ENCODE peak calls at places on chromosomes 16 and 17, in seven cellular contexts. One of them, this sample, is unnamed.
A peak's percentile ranks its signal among the peaks of the same experiment; 100 is the strongest.

GRCh38 chr17:65674246-65675045 is 113.0 kb upstream of the AXIN2 start:
- DNase-seq in OCI-LY7: no peak
- DNase-seq in body of pancreas: no peak
- DNase-seq in cardiac muscle cell: no peak
- DNase-seq in tibial nerve: no peak
- DNase-seq in uterus: no peak
- DNase-seq in hepatocyte: no peak
- DNase-seq in this sample: peak; percentile 13

GRCh38 chr17:164536-165235 is 16.8 kb downstream of the DOC2B start:
- DNase-seq in tibial nerve: no peak
- DNase-seq in OCI-LY7: peak; percentile 63
- DNase-seq in body of pancreas: peak; percentile 52
- DNase-seq in hepatocyte: peak; percentile 80
- DNase-seq in cardiac muscle cell: peak; percentile 81
- DNase-seq in uterus: no peak
- DNase-seq in this sample: peak; percentile 30

GRCh38 chr17:75827291-75828050 is 16.7 kb downstream of the UNC13D start:
- DNase-seq in tibial nerve: peak; percentile 35
- DNase-seq in body of pancreas: peak; percentile 66
- DNase-seq in cardiac muscle cell: peak; percentile 69
- DNase-seq in hepatocyte: peak; percentile 75
- DNase-seq in uterus: peak; percentile 72
- DNase-seq in OCI-LY7: peak; percentile 71
- DNase-seq in this sample: peak; percentile 49

GRCh38 chr17:80792373-80792781 is 199.3 kb upstream of the CHMP6 start:
- DNase-seq in uterus: peak; percentile 39
- DNase-seq in tibial nerve: no peak
- DNase-seq in OCI-LY7: no peak
- DNase-seq in hepatocyte: no peak
- DNase-seq in cardiac muscle cell: no peak
- DNase-seq in body of pancreas: no peak
- DNase-seq in this sample: no peak

GRCh38 chr16:30907064-30907463 is 10.7 kb downstream of the CTF1 start:
- DNase-seq in OCI-LY7: no peak
- DNase-seq in cardiac muscle cell: no peak
- DNase-seq in hepatocyte: no peak
- DNase-seq in uterus: no peak
- DNase-seq in body of pancreas: no peak
- DNase-seq in tibial nerve: no peak
- DNase-seq in this sample: no peak

GRCh38 chr16:84689126-84689525 is 10.7 kb upstream of the USP10 start:
- DNase-seq in body of pancreas: no peak
- DNase-seq in uterus: no peak
- DNase-seq in OCI-LY7: no peak
- DNase-seq in cardiac muscle cell: no peak
- DNase-seq in hepatocyte: peak; percentile 73
- DNase-seq in tibial nerve: no peak
- DNase-seq in this sample: no peak

GRCh38 chr16:66731101-66731500 is 20.3 kb downstream of the DYNC1LI2 start:
- DNase-seq in hepatocyte: no peak
- DNase-seq in OCI-LY7: no peak
- DNase-seq in cardiac muscle cell: no peak
- DNase-seq in body of pancreas: no peak
- DNase-seq in uterus: no peak
- DNase-seq in tibial nerve: no peak
- DNase-seq in this sample: no peak

GRCh38 chr16:50266337-50267091 is at the start of gene ADCY7:
- DNase-seq in tibial nerve: no peak
- DNase-seq in hepatocyte: peak; percentile 83
- DNase-seq in uterus: no peak
- DNase-seq in cardiac muscle cell: peak; percentile 48
- DNase-seq in body of pancreas: peak; percentile 63
- DNase-seq in OCI-LY7: peak; percentile 85
- DNase-seq in this sample: peak; percentile 35

GRCh38 chr17:80859004-80859941 is 132.4 kb upstream of the CHMP6 start:
- DNase-seq in hepatocyte: peak; percentile 67
- DNase-seq in OCI-LY7: no peak
- DNase-seq in uterus: peak; percentile 80
- DNase-seq in body of pancreas: peak; percentile 62
- DNase-seq in cardiac muscle cell: peak; percentile 21
- DNase-seq in tibial nerve: peak; percentile 58
- DNase-seq in this sample: peak; percentile 96

GRCh38 chr17:73194514-73195222 is 1.8 kb downstream of the COG1 start:
- DNase-seq in tibial nerve: no peak
- DNase-seq in uterus: no peak
- DNase-seq in cardiac muscle cell: no peak
- DNase-seq in OCI-LY7: no peak
- DNase-seq in hepatocyte: no peak
- DNase-seq in body of pancreas: no peak
- DNase-seq in this sample: no peak

GRCh38 chr16:24525970-24526559 is 13.3 kb upstream of the RBBP6 start:
- DNase-seq in hepatocyte: peak; percentile 50
- DNase-seq in body of pancreas: peak; percentile 41
- DNase-seq in tibial nerve: no peak
- DNase-seq in uterus: peak; percentile 65
- DNase-seq in OCI-LY7: no peak
- DNase-seq in cardiac muscle cell: no peak
- DNase-seq in this sample: no peak

GRCh38 chr16:3471518-3472176 is 23.6 kb downstream of the C16orf90 start:
- DNase-seq in cardiac muscle cell: no peak
- DNase-seq in hepatocyte: no peak
- DNase-seq in tibial nerve: no peak
- DNase-seq in uterus: no peak
- DNase-seq in body of pancreas: no peak
- DNase-seq in OCI-LY7: no peak
- DNase-seq in this sample: no peak

GRCh38 chr16:25699069-25699468 is 7.3 kb downstream of the HS3ST4 start:
- DNase-seq in body of pancreas: no peak
- DNase-seq in hepatocyte: no peak
- DNase-seq in OCI-LY7: no peak
- DNase-seq in cardiac muscle cell: no peak
- DNase-seq in uterus: no peak
- DNase-seq in tibial nerve: no peak
- DNase-seq in this sample: no peak

GRCh38 chr16:10895053-10895946 is 18.3 kb downstream of the CIITA start:
- DNase-seq in tibial nerve: no peak
- DNase-seq in body of pancreas: no peak
- DNase-seq in uterus: no peak
- DNase-seq in hepatocyte: peak; percentile 79
- DNase-seq in OCI-LY7: peak; percentile 52
- DNase-seq in cardiac muscle cell: peak; percentile 82
- DNase-seq in this sample: peak; percentile 66

GRCh38 chr17:61376931-61377838 is 22.5 kb upstream of the TBX2 start:
- DNase-seq in tibial nerve: no peak
- DNase-seq in OCI-LY7: no peak
- DNase-seq in cardiac muscle cell: no peak
- DNase-seq in body of pancreas: no peak
- DNase-seq in hepatocyte: no peak
- DNase-seq in uterus: no peak
- DNase-seq in this sample: no peak

GRCh38 chr17:32461853-32462617 is 17.7 kb downstream of the PSMD11 start:
- DNase-seq in OCI-LY7: peak; percentile 66
- DNase-seq in cardiac muscle cell: peak; percentile 69
- DNase-seq in body of pancreas: peak; percentile 60
- DNase-seq in tibial nerve: no peak
- DNase-seq in uterus: peak; percentile 21
- DNase-seq in hepatocyte: peak; percentile 72
- DNase-seq in this sample: peak; percentile 36

GRCh38 chr17:40331743-40332641 is 23.0 kb downstream of the RARA start:
- DNase-seq in cardiac muscle cell: no peak
- DNase-seq in uterus: peak; percentile 86
- DNase-seq in OCI-LY7: no peak
- DNase-seq in hepatocyte: peak; percentile 63
- DNase-seq in tibial nerve: peak; percentile 83
- DNase-seq in body of pancreas: peak; percentile 90
- DNase-seq in this sample: peak; percentile 97
- H3K4me1 ChIP-seq in cardiac muscle cell: peaks cover 27% of the 10 kb centered on the region
- H3K4me1 ChIP-seq in uterus: peaks cover 39% of the 10 kb centered on the region
- H3K4me1 ChIP-seq in OCI-LY7: peaks cover 18% of the 10 kb centered on the region
- H3K4me1 ChIP-seq in hepatocyte: peaks cover 69% of the 10 kb centered on the region
- H3K4me1 ChIP-seq in tibial nerve: peaks cover 84% of the 10 kb centered on the region
- H3K4me1 ChIP-seq in body of pancreas: peaks cover 80% of the 10 kb centered on the region
- H3K4me1 ChIP-seq in this sample: peaks cover 99% of the 10 kb centered on the region

GRCh38 chr16:75308011-75308410 is 56.6 kb upstream of the BCAR1 start:
- DNase-seq in OCI-LY7: no peak
- DNase-seq in hepatocyte: no peak
- DNase-seq in cardiac muscle cell: no peak
- DNase-seq in tibial nerve: no peak
- DNase-seq in body of pancreas: peak; percentile 76
- DNase-seq in uterus: no peak
- DNase-seq in this sample: no peak

GRCh38 chr16:75305364-75306101 is 54.1 kb upstream of the BCAR1 start:
- DNase-seq in OCI-LY7: no peak
- DNase-seq in tibial nerve: no peak
- DNase-seq in hepatocyte: peak; percentile 95
- DNase-seq in body of pancreas: peak; percentile 93
- DNase-seq in uterus: peak; percentile 92
- DNase-seq in cardiac muscle cell: peak; percentile 26
- DNase-seq in this sample: peak; percentile 78

GRCh38 chr16:75309156-75309555 is 57.7 kb upstream of the BCAR1 start:
- DNase-seq in tibial nerve: no peak
- DNase-seq in body of pancreas: no peak
- DNase-seq in uterus: no peak
- DNase-seq in OCI-LY7: no peak
- DNase-seq in cardiac muscle cell: no peak
- DNase-seq in hepatocyte: no peak
- DNase-seq in this sample: no peak

GRCh38 chr16:75306102-75306762 is 54.8 kb upstream of the BCAR1 start:
- DNase-seq in uterus: no peak
- DNase-seq in hepatocyte: peak; percentile 72
- DNase-seq in body of pancreas: peak; percentile 63
- DNase-seq in OCI-LY7: no peak
- DNase-seq in cardiac muscle cell: no peak
- DNase-seq in tibial nerve: no peak
- DNase-seq in this sample: no peak

DNA sequence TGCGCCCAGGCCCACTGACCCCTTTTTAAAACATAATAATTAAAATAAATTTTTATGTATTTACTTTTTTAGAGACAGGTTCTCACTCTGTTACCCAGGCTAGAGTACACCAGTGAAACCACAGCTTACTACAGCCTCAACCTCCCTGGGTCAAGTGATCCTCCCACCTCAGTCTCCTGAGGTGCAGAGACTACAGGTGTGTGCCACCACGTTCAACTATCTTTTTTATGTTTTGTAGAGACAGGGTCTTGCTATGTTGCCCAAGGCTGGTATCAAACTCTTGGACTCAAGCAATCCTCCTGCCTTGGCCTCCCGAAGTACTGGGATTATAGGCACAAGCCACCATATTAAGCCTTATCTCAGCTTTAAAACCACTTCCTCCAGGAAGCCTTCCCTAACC is 56.1 kb upstream of the BCAR1 start:
- DNase-seq in OCI-LY7: no peak
- DNase-seq in cardiac muscle cell: no peak
- DNase-seq in hepatocyte: no peak
- DNase-seq in body of pancreas: no peak
- DNase-seq in uterus: no peak
- DNase-seq in tibial nerve: no peak
- DNase-seq in this sample: no peak
- H3K4me1 ChIP-seq in OCI-LY7: no peaks in the 10 kb centered on the region
- H3K4me1 ChIP-seq in cardiac muscle cell: peaks cover 19% of the 10 kb centered on the region
- H3K4me1 ChIP-seq in hepatocyte: peaks cover 57% of the 10 kb centered on the region
- H3K4me1 ChIP-seq in body of pancreas: peaks cover 69% of the 10 kb centered on the region
- H3K4me1 ChIP-seq in uterus: peaks cover 8% of the 10 kb centered on the region
- H3K4me1 ChIP-seq in tibial nerve: peaks cover 18% of the 10 kb centered on the region
- H3K4me1 ChIP-seq in this sample: peaks cover 58% of the 10 kb centered on the region

GRCh38 chr16:68328860-68329370 is 18.1 kb downstream of the PRMT7 start:
- DNase-seq in body of pancreas: no peak
- DNase-seq in hepatocyte: peak; percentile 69
- DNase-seq in OCI-LY7: no peak
- DNase-seq in uterus: no peak
- DNase-seq in tibial nerve: no peak
- DNase-seq in cardiac muscle cell: no peak
- DNase-seq in this sample: no peak
- H3K4me1 ChIP-seq in body of pancreas: no peaks in the 10 kb centered on the region
- H3K4me1 ChIP-seq in hepatocyte: peaks cover 33% of the 10 kb centered on the region
- H3K4me1 ChIP-seq in OCI-LY7: peaks cover 28% of the 10 kb centered on the region
- H3K4me1 ChIP-seq in uterus: no peaks in the 10 kb centered on the region
- H3K4me1 ChIP-seq in tibial nerve: peaks cover 13% of the 10 kb centered on the region
- H3K4me1 ChIP-seq in cardiac muscle cell: peaks cover 12% of the 10 kb centered on the region
- H3K4me1 ChIP-seq in this sample: peaks cover 40% of the 10 kb centered on the region

GRCh38 chr17:41968676-41969075 is 2.1 kb downstream of the CNP start:
- DNase-seq in hepatocyte: no peak
- DNase-seq in cardiac muscle cell: no peak
- DNase-seq in uterus: no peak
- DNase-seq in OCI-LY7: no peak
- DNase-seq in body of pancreas: no peak
- DNase-seq in tibial nerve: no peak
- DNase-seq in this sample: no peak
- H3K4me1 ChIP-seq in hepatocyte: peaks cover 17% of the 10 kb centered on the region
- H3K4me1 ChIP-seq in cardiac muscle cell: no peaks in the 10 kb centered on the region
- H3K4me1 ChIP-seq in uterus: no peaks in the 10 kb centered on the region
- H3K4me1 ChIP-seq in OCI-LY7: peaks cover 17% of the 10 kb centered on the region
- H3K4me1 ChIP-seq in body of pancreas: peaks cover 77% of the 10 kb centered on the region
- H3K4me1 ChIP-seq in tibial nerve: peaks cover 41% of the 10 kb centered on the region
- H3K4me1 ChIP-seq in this sample: peaks cover 41% of the 10 kb centered on the region

DNA sequence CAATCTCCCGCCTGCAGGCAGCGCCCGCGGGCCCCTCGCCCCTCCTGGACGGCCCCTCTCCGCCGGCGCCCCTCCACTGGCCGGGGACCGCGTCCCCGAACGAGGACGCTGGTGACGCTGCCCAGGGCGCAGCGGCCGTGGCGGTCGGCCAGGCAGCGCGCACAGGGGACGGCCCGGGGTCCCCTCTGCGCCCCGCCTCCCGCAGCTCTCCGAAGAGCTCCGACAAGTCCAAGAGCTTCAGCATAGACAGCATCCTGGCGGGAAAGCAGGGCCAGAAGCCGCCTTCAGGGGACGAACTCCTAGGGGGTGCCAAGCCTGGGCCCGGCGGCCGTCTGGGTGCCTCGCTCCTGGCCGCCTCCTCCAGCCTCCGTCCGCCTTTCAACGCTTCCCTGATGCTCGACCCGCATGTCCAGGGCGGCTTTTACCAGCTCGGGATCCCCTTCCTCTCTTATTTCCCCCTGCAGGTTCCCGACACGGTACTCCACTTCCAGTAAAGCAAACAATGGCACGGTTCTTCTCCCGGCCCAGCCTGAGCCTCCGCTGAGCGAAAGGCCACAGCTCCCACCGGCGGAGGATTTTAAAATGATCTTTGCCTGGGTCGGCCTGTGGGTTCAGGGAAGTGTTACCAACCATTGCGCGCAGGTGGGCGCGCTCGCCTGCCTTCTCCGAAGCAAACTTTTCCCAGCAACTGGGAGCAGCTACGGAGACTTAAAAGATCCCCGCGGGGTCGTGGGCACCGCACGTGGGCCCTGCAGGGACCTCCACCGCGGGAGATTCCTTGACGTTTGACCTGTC is 1.1 kb downstream of the FOXL1 start:
- DNase-seq in OCI-LY7: no peak
- DNase-seq in body of pancreas: no peak
- DNase-seq in uterus: no peak
- DNase-seq in hepatocyte: no peak
- DNase-seq in cardiac muscle cell: no peak
- DNase-seq in tibial nerve: no peak
- DNase-seq in this sample: no peak
- H3K4me1 ChIP-seq in OCI-LY7: peaks cover 11% of the 10 kb centered on the region
- H3K4me1 ChIP-seq in body of pancreas: peaks cover 24% of the 10 kb centered on the region
- H3K4me1 ChIP-seq in uterus: no peaks in the 10 kb centered on the region
- H3K4me1 ChIP-seq in hepatocyte: peaks cover 22% of the 10 kb centered on the region
- H3K4me1 ChIP-seq in cardiac muscle cell: peaks cover 3% of the 10 kb centered on the region
- H3K4me1 ChIP-seq in tibial nerve: peaks cover 18% of the 10 kb centered on the region
- H3K4me1 ChIP-seq in this sample: no peaks in the 10 kb centered on the region